ENCODE peak calls at places on chromosomes 11 and 22, in five cellular contexts. One of them, this sample, is unnamed.

GRCh38 chr11:22807855-22808558 is 21.6 kb downstream of the SVIP start:
- DNase-seq in epithelial cell of esophagus: peak
- DNase-seq in stomach: no peak
- DNase-seq in psoas muscle: no peak
- DNase-seq in cardiac fibroblast: peak
- DNase-seq in this sample: no peak

GRCh38 chr11:64519541-64519940 is 71.5 kb upstream of the SLC22A12 start:
- DNase-seq in epithelial cell of esophagus: peak
- DNase-seq in stomach: no peak
- DNase-seq in psoas muscle: no peak
- DNase-seq in cardiac fibroblast: no peak
- DNase-seq in this sample: no peak

GRCh38 chr11:20099527-20099926 is 60.7 kb downstream of the DBX1 start:
- DNase-seq in epithelial cell of esophagus: no peak
- DNase-seq in stomach: no peak
- DNase-seq in psoas muscle: no peak
- DNase-seq in cardiac fibroblast: no peak
- DNase-seq in this sample: no peak

GRCh38 chr11:128757886-128758612 is 64.2 kb downstream of the FLI1 start:
- DNase-seq in epithelial cell of esophagus: peak
- DNase-seq in stomach: no peak
- DNase-seq in psoas muscle: no peak
- DNase-seq in cardiac fibroblast: no peak
- DNase-seq in this sample: no peak

GRCh38 chr22:32204211-32204855 is 540 bp downstream of the RFPL2 start:
- DNase-seq in epithelial cell of esophagus: no peak
- DNase-seq in stomach: no peak
- DNase-seq in psoas muscle: no peak
- DNase-seq in cardiac fibroblast: no peak
- DNase-seq in this sample: no peak

GRCh38 chr11:98793276-98793675 is 227.5 kb upstream of the CNTN5 start:
- DNase-seq in epithelial cell of esophagus: no peak
- DNase-seq in stomach: no peak
- DNase-seq in psoas muscle: no peak
- DNase-seq in cardiac fibroblast: no peak
- DNase-seq in this sample: no peak

GRCh38 chr11:130719516-130719915 is 196.8 kb downstream of the SNX19 start:
- DNase-seq in epithelial cell of esophagus: no peak
- DNase-seq in stomach: no peak
- DNase-seq in psoas muscle: no peak
- DNase-seq in cardiac fibroblast: peak
- DNase-seq in this sample: no peak

GRCh38 chr22:29224121-29224858 is 18.6 kb downstream of the EMID1 start:
- DNase-seq in epithelial cell of esophagus: no peak
- DNase-seq in stomach: no peak
- DNase-seq in psoas muscle: no peak
- DNase-seq in cardiac fibroblast: no peak
- DNase-seq in this sample: no peak

GRCh38 chr11:57935402-57936049 is 88.2 kb upstream of the OR9Q1 start:
- DNase-seq in epithelial cell of esophagus: no peak
- DNase-seq in stomach: no peak
- DNase-seq in psoas muscle: no peak
- DNase-seq in cardiac fibroblast: no peak
- DNase-seq in this sample: no peak

GRCh38 chr22:35754761-35755160 is 37.1 kb downstream of the APOL5 start:
- DNase-seq in epithelial cell of esophagus: peak
- DNase-seq in stomach: no peak
- DNase-seq in psoas muscle: no peak
- DNase-seq in cardiac fibroblast: no peak
- DNase-seq in this sample: no peak

GRCh38 chr11:18455686-18456372 is at the start of gene LDHAL6A:
- DNase-seq in epithelial cell of esophagus: no peak
- DNase-seq in stomach: no peak
- DNase-seq in psoas muscle: no peak
- DNase-seq in cardiac fibroblast: no peak
- DNase-seq in this sample: no peak

GRCh38 chr11:124798991-124799383 is 1.2 kb downstream of the MSANTD2 start:
- DNase-seq in epithelial cell of esophagus: peak
- DNase-seq in stomach: no peak
- DNase-seq in psoas muscle: no peak
- DNase-seq in cardiac fibroblast: peak
- DNase-seq in this sample: no peak

GRCh38 chr11:76637491-76638266 is 32.9 kb downstream of the LRRC32 start:
- DNase-seq in epithelial cell of esophagus: no peak
- DNase-seq in stomach: no peak
- DNase-seq in psoas muscle: peak
- DNase-seq in cardiac fibroblast: no peak
- DNase-seq in this sample: no peak

GRCh38 chr11:114278342-114279065 is 17.7 kb upstream of the NNMT start:
- DNase-seq in epithelial cell of esophagus: no peak
- DNase-seq in stomach: no peak
- DNase-seq in psoas muscle: no peak
- DNase-seq in cardiac fibroblast: no peak
- DNase-seq in this sample: no peak

GRCh38 chr11:7927635-7928034 is 3.4 kb downstream of the OR10A6 start:
- DNase-seq in epithelial cell of esophagus: peak
- DNase-seq in stomach: no peak
- DNase-seq in psoas muscle: no peak
- DNase-seq in cardiac fibroblast: peak
- DNase-seq in this sample: no peak

GRCh38 chr22:43234299-43234988 is 47.5 kb upstream of the TTLL12 start:
- DNase-seq in epithelial cell of esophagus: no peak
- DNase-seq in stomach: no peak
- DNase-seq in psoas muscle: no peak
- DNase-seq in cardiac fibroblast: no peak
- DNase-seq in this sample: no peak

GRCh38 chr11:19821993-19822392 is 109.4 kb downstream of the NAV2 start:
- DNase-seq in epithelial cell of esophagus: no peak
- DNase-seq in stomach: no peak
- DNase-seq in psoas muscle: no peak
- DNase-seq in cardiac fibroblast: no peak
- DNase-seq in this sample: no peak

GRCh38 chr11:14544611-14545010 is 24.4 kb upstream of the PSMA1 start:
- DNase-seq in epithelial cell of esophagus: peak
- DNase-seq in stomach: no peak
- DNase-seq in psoas muscle: no peak
- DNase-seq in cardiac fibroblast: peak
- DNase-seq in this sample: no peak

GRCh38 chr22:41308544-41308947 is 7.2 kb downstream of the ZC3H7B start:
- DNase-seq in epithelial cell of esophagus: no peak
- DNase-seq in stomach: no peak
- DNase-seq in psoas muscle: peak
- DNase-seq in cardiac fibroblast: peak
- DNase-seq in this sample: no peak

GRCh38 chr11:29773656-29774264 is 243.1 kb downstream of the KCNA4 start:
- DNase-seq in epithelial cell of esophagus: peak
- DNase-seq in stomach: no peak
- DNase-seq in psoas muscle: no peak
- DNase-seq in cardiac fibroblast: peak
- DNase-seq in this sample: no peak

DNA sequence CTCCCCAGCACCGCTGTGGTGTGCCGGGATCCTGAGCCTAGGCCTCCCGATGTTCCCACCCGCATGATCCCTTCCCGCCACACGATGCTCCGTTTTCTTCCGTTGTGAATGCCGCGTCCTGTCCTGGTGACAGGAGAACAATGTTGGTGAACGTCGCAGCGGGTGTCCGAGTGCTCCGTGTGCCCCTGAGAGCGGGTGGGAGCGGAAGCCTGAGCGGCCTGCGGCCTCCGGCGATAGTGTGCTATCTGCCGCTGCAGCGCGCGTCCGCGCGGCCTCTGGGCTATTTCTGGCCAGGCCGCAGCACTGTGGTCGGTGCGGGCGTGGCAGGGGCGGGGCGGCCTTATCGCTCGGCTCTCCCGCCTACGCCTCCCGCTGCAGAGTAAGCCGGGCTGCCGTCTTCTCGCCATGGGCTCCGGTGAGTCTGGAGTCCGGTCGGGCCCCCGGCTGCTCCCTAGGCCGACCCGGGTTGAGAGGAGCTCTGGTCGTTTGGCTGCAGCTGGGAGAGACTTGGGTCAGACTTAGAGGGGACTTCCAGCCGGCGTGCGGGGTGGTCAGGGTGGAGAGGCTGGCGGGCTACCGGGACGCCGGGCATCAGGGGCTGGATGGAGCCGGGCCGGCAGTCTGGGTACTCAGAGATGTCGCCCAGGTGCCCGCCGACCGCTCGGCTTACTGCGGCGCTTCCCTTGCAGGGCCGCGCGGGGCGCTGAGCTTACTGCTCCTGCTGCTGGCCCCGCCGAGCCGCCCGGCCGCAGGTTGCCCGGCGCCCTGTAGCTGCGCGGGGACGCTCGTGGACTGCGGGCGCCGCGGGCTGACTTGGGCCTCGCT is at the start of gene GP1BB:
- DNase-seq in epithelial cell of esophagus: peak
- DNase-seq in stomach: peak
- DNase-seq in psoas muscle: no peak
- DNase-seq in cardiac fibroblast: no peak
- DNase-seq in this sample: no peak
- H3K4me3 ChIP-seq in epithelial cell of esophagus: no peak
- H3K4me3 ChIP-seq in stomach: peak
- H3K4me3 ChIP-seq in psoas muscle: peak
- H3K4me3 ChIP-seq in cardiac fibroblast: no peak
- H3K4me3 ChIP-seq in this sample: no peak

GRCh38 chr11:122653911-122654310 is 1.6 kb upstream of the UBASH3B start:
- DNase-seq in epithelial cell of esophagus: no peak
- DNase-seq in stomach: no peak
- DNase-seq in psoas muscle: no peak
- DNase-seq in cardiac fibroblast: peak
- DNase-seq in this sample: no peak

GRCh38 chr11:122652495-122652894 is 3.0 kb upstream of the UBASH3B start:
- DNase-seq in epithelial cell of esophagus: no peak
- DNase-seq in stomach: no peak
- DNase-seq in psoas muscle: no peak
- DNase-seq in cardiac fibroblast: no peak
- DNase-seq in this sample: no peak

GRCh38 chr11:122656073-122656630 is 630 bp downstream of the UBASH3B start:
- DNase-seq in epithelial cell of esophagus: peak
- DNase-seq in stomach: peak
- DNase-seq in psoas muscle: peak
- DNase-seq in cardiac fibroblast: peak
- DNase-seq in this sample: no peak

GRCh38 chr11:122656631-122657101 is 1.1 kb downstream of the UBASH3B start:
- DNase-seq in epithelial cell of esophagus: peak
- DNase-seq in stomach: peak
- DNase-seq in psoas muscle: peak
- DNase-seq in cardiac fibroblast: peak
- DNase-seq in this sample: no peak

DNA sequence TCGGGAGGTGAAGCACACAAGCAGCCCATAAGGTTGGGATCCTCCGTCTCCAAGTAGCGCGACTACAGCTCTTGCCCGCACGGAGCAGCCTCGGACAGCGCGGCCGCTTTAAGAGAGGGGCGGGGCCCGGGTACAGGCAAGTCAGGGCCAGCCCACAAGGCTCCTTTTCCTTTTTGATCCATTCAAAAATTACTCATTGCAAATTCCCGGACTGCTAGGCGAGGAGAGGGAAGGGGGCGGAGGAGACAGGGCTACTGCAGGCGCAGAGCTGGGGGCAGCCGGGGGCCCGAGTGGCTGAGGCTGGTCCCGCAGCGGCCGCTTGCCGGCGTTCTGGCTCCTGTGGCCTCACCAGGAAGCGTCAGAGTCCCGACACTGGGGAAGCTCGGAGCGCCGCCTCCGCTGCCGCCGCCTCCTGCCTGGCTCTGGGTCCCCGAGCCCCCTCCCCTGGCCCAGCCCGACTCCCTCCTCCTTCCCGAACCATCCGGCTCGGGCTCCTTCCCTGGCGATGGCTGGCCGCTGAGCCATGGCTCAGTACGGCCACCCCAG is at the start of gene UBASH3B:
- DNase-seq in epithelial cell of esophagus: peak
- DNase-seq in stomach: peak
- DNase-seq in psoas muscle: peak
- DNase-seq in cardiac fibroblast: peak
- DNase-seq in this sample: peak
- TF ChIP-seq CTCF in epithelial cell of esophagus: no peak
- TF ChIP-seq CTCF in stomach: no peak
- TF ChIP-seq CTCF in psoas muscle: peak
- TF ChIP-seq CTCF in cardiac fibroblast: no peak
- TF ChIP-seq CTCF in this sample: no peak

DNA sequence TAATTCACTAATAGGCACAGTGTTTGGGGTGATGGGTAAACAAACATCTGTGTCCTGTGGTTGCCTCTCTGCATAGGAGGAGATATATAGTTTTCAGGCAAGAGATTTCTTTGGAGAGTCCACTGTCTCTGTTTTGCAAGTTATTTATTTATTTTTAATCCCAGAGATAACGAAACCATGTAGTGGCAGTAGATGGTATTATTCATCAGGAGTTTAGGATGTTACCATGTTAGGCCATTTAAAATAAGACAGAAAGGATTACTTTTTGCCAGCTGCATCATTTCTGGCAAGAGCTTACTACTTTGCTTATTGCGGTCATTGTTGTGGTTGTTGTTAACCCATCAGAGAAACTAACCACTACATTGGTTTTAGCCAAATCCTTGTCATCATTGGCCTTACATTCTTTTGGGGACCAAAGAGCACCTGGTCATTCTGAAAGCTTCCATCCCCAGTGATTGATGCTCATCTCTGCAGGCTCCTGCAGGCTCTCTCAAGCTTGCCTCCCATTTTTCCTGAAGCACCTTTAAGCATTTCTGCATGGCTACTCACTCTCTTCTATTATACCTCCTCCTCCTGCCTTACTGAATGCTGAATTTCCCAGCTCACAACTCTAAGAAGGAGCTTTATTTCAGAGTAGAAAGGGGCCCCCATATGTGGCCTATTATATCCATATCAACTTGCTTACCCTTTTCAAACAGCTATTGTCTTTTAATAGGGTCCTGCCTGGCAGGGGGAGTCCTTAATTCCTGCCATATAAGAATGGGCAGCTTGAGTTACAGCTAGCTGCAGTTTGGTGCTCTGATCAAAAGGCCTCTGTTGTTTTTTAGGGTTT is 84.4 kb downstream of the CSTPP1 start:
- DNase-seq in epithelial cell of esophagus: no peak
- DNase-seq in stomach: no peak
- DNase-seq in psoas muscle: no peak
- DNase-seq in cardiac fibroblast: peak
- DNase-seq in this sample: no peak
- H3K4me3 ChIP-seq in epithelial cell of esophagus: no peak
- H3K4me3 ChIP-seq in stomach: no peak
- H3K4me3 ChIP-seq in psoas muscle: no peak
- H3K4me3 ChIP-seq in cardiac fibroblast: no peak
- H3K4me3 ChIP-seq in this sample: no peak

DNA sequence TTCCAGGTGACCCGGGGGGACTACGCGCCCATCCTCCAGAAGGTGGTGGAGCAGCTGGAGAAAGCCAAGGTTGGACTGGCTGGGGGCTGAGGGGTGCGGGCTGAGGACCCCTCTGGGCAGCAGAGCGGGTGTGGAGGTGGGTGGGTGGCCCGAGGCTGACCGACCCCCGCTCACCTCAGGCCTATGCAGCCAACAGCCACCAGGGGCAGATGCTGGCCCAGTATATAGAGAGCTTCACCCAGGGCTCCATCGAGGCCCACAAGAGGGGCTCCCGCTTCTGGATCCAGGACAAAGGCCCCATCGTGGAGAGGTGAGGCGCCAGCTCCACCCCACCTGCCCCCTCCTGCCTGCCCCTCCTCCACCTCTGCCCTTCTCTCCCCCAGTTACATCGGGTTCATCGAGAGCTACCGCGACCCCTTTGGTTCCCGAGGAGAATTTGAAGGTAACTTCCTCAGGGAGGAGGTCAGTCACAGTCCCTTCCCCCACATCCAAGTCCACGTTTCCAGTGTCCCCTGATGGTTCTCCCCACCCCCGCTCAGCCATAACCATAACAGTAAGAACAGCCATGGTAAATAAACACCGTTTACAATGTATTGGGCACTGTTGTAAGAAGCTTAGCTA is 11.2 kb downstream of the DPP3 start:
- DNase-seq in epithelial cell of esophagus: no peak
- DNase-seq in stomach: no peak
- DNase-seq in psoas muscle: no peak
- DNase-seq in cardiac fibroblast: no peak
- DNase-seq in this sample: no peak
- TF ChIP-seq CTCF in epithelial cell of esophagus: peak
- TF ChIP-seq CTCF in stomach: peak
- TF ChIP-seq CTCF in psoas muscle: peak
- TF ChIP-seq CTCF in cardiac fibroblast: peak
- TF ChIP-seq CTCF in this sample: peak

This sample was measured in epithelial cell of proximal tubule.